ENCODE peak calls at places on chromosomes 7 and 10, in five cellular contexts. K, D, R, B and J are unnamed samples. For H3K4me1 and H4K20me1, the result is how much of the 10 kb centered on the place peaks cover.

GRCh38 chr7:92255308-92255707 is 9.5 kb downstream of the ANKIB1 start:
- DNase-seq in D (no peak), B (no peak), R (peak), K (no peak), J (peak)

GRCh38 chr7:47355684-47356083 is 226.2 kb downstream of the TNS3 start:
- DNase-seq in R (no peak), D (no peak), K (no peak), B (no peak), J (no peak)

GRCh38 chr10:79243211-79244067 is 103.8 kb upstream of the PPIF start:
- DNase-seq in D (no peak), B (no peak), R (peak), K (no peak), J (peak)

GRCh38 chr10:43120948-43121290 is 17.3 kb upstream of the CSGALNACT2 start:
- DNase-seq in D (no peak), K (no peak), R (peak), B (peak), J (no peak)

GRCh38 chr10:96073722-96074121 is 30.3 kb downstream of the CCNJ start:
- DNase-seq in R (peak), D (peak), K (no peak), B (no peak), J (peak)

GRCh38 chr10:1368772-1369171 is 312.6 kb downstream of the WDR37 start:
- DNase-seq in B (no peak), K (peak), D (peak), R (no peak), J (peak)

GRCh38 chr10:44675086-44675874 is 235.9 kb upstream of the TMEM72 start:
- DNase-seq in D (no peak), B (no peak), K (no peak), R (peak), J (no peak)

GRCh38 chr7:1975581-1975980 is 257.2 kb downstream of the MAD1L1 start:
- DNase-seq in K (no peak), B (no peak), D (no peak), R (no peak), J (no peak)

GRCh38 chr10:100923580-100923979 is 10.8 kb downstream of the SLF2 start:
- DNase-seq in B (no peak), D (no peak), R (peak), K (no peak), J (peak)

GRCh38 chr7:136692221-136692620 is 176.2 kb upstream of the CHRM2 start:
- DNase-seq in B (no peak), K (no peak), R (no peak), D (no peak), J (no peak)

GRCh38 chr10:74117738-74118137 is 32.9 kb downstream of the AP3M1 start:
- DNase-seq in D (no peak), R (no peak), K (no peak), B (peak), J (no peak)

GRCh38 chr10:75857269-75857846 is 425.9 kb downstream of the LRMDA start:
- DNase-seq in K (no peak), D (no peak), R (no peak), B (no peak), J (no peak)

GRCh38 chr10:34740321-34740720 is 74.8 kb downstream of the PARD3 start:
- DNase-seq in R (no peak), D (no peak), B (no peak), K (no peak), J (no peak)
- H3K4me1 ChIP-seq in R (under half), D (under half), B (under half), K (half or more), J (under half)

GRCh38 chr7:152881893-152882292 is 122.3 kb downstream of the ACTR3B start:
- DNase-seq in B (no peak), D (no peak), R (no peak), K (no peak), J (no peak)

GRCh38 chr7:152884321-152884720 is 124.8 kb downstream of the ACTR3B start:
- DNase-seq in B (no peak), R (no peak), D (no peak), K (no peak), J (no peak)

GRCh38 chr7:152886579-152887117 is 127.1 kb downstream of the ACTR3B start:
- DNase-seq in D (no peak), K (no peak), B (no peak), R (no peak), J (no peak)

GRCh38 chr7:152882576-152883310 is 123.2 kb downstream of the ACTR3B start:
- DNase-seq in R (no peak), B (no peak), K (no peak), D (no peak), J (no peak)

GRCh38 chr7:152883858-152884257 is 124.3 kb downstream of the ACTR3B start:
- DNase-seq in R (no peak), D (no peak), B (no peak), K (no peak), J (no peak)
- H4K20me1 ChIP-seq in R (under half), D (under half), B (under half), K (under half), J (under half)

DNA sequence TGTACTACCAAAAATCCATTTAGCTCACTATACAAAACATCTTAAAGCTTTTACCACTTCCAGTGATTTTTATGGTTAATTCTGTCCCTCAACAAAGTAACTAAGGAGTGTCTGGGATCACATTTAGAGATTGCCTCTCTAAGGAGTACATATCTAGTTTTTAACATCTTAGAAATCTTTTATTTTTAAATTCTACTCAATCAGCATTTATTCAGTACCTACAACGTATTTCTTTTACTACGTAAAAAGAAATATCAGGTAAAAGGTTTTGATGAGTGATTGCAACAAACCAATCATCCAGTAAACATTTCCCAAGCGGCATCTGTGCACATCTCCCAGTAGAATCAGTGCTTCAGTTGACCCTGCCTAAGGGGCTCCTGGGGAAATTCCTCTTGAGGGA is 31.9 kb downstream of the LAMB1 start:
- DNase-seq in K (no peak), B (no peak), R (no peak), D (no peak), J (no peak)
- TF ChIP-seq EZH2 in K (no peak), B (no peak), R (no peak), D (no peak), J (no peak)

GRCh38 chr10:25694206-25694933 is 239.7 kb upstream of the MYO3A start:
- DNase-seq in R (no peak), D (no peak), B (no peak), K (no peak), J (no peak)

GRCh38 chr10:25695586-25695985 is 238.4 kb upstream of the MYO3A start:
- DNase-seq in R (no peak), D (no peak), B (no peak), K (no peak), J (no peak)

GRCh38 chr10:25697412-25697811 is 236.6 kb upstream of the MYO3A start:
- DNase-seq in K (no peak), D (no peak), B (no peak), R (no peak), J (no peak)

GRCh38 chr10:25696013-25696708 is 237.9 kb upstream of the MYO3A start:
- DNase-seq in R (no peak), K (no peak), D (no peak), B (no peak), J (no peak)

GRCh38 chr10:25694976-25695375 is 239.1 kb upstream of the MYO3A start:
- DNase-seq in K (no peak), D (no peak), R (no peak), B (no peak), J (no peak)
- H3K4me1 ChIP-seq in K (under half), D (under half), R (under half), B (under half), J (under half)

GRCh38 chr7:151122276-151122675 is 36.0 kb downstream of the AGAP3 start:
- DNase-seq in R (no peak), B (no peak), D (no peak), K (no peak), J (no peak)

GRCh38 chr7:151119902-151120301 is 33.6 kb downstream of the AGAP3 start:
- DNase-seq in D (no peak), K (no peak), B (no peak), R (no peak), J (no peak)

GRCh38 chr7:151122794-151123484 is 36.7 kb downstream of the AGAP3 start:
- DNase-seq in B (no peak), K (no peak), R (no peak), D (no peak), J (no peak)

GRCh38 chr7:151120896-151121295 is 34.6 kb downstream of the AGAP3 start:
- DNase-seq in R (no peak), B (no peak), K (no peak), D (no peak), J (no peak)

DNA sequence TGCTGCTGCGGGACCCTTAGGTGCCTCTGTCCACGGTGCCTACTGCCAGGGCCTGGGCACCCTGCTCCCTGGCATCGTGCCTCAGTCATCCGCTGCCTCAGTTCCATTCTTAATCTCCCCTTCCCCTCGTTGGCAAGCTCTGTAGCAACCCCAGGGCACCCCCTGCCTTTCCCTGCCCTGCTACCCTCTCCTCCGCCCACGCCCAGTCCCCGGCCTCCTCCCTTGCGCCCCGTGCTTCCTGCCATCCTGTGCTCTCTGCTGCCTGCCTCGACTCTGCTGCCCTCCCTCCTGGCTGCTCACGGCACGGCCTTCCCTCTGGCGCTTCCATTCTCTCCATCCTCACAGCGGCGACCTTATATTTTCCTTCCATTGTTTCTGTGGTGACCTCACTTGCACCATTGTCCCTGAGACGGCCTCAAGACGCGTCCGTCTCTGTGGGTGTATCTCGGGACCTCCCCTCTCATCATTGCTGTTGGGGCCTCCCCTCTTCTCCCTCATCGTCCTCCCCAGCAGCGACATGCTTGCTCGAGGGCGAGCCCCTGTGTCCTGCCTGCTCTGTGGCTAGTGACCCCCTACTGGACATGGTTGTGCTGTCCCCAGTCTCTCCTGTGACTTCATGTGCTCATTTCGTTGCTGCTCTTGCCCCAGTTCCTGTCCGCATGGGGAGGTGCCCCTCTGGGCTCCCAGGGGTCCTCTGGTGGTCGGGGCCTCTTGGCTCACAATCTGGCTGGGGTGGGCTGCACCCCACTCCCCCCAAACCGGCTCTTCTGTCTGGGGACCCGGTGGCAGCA is 35.3 kb downstream of the AGAP3 start:
- DNase-seq in K (no peak), D (no peak), B (no peak), R (no peak), J (no peak)
- H4K20me1 ChIP-seq in K (under half), D (under half), B (under half), R (under half), J (under half)

GRCh38 chr7:154677454-154677853 is 325.5 kb downstream of the PAXIP1 start:
- DNase-seq in B (no peak), R (no peak), D (no peak), K (no peak), J (no peak)

GRCh38 chr7:154674191-154674590 is 328.7 kb downstream of the PAXIP1 start:
- DNase-seq in K (no peak), D (no peak), R (no peak), B (no peak), J (no peak)

GRCh38 chr7:154672659-154673415 is 330.1 kb downstream of the PAXIP1 start:
- DNase-seq in D (no peak), K (no peak), B (no peak), R (peak), J (no peak)

GRCh38 chr7:154676422-154677073 is 326.4 kb downstream of the PAXIP1 start:
- DNase-seq in B (no peak), K (no peak), D (no peak), R (no peak), J (no peak)

GRCh38 chr7:154675560-154675959 is 327.4 kb downstream of the PAXIP1 start:
- DNase-seq in B (no peak), D (no peak), K (no peak), R (no peak), J (no peak)
- TF ChIP-seq EZH2 in B (no peak), D (no peak), K (no peak), R (no peak), J (no peak)

GRCh38 chr7:130888468-130888867 is 154.5 kb upstream of the KLF14 start:
- DNase-seq in D (no peak), B (no peak), K (no peak), R (no peak), J (no peak)
- H3K4me1 ChIP-seq in D (half or more), B (under half), K (half or more), R (half or more), J (half or more)

GRCh38 chr7:157556339-157556944 is 219.6 kb downstream of the DNAJB6 start:
- DNase-seq in B (no peak), R (no peak), D (no peak), K (no peak), J (no peak)
- H4K20me1 ChIP-seq in B (under half), R (under half), D (under half), K (under half), J (under half)